ENCODE peak calls at places on chromosomes 7 and 10, in nine cellular contexts. One of them, this sample, is unnamed. For H3K4me1, the result is how much of the 10 kb centered on the place peaks cover.

GRCh38 chr7:11843113-11843765 is 11.2 kb upstream of the THSD7A start:
- DNase-seq in GM23248: peak
- DNase-seq in IMR-90: no peak
- DNase-seq in left ventricle myocardium inferior: no peak
- DNase-seq in psoas muscle: no peak
- DNase-seq in endodermal cell: no peak
- DNase-seq in stomach: no peak
- DNase-seq in trophoblast cell: no peak
- DNase-seq in CD4-positive, alpha-beta memory T cell: no peak
- DNase-seq in this sample: no peak

GRCh38 chr7:1263391-1263951 is 30.8 kb downstream of the UNCX start:
- DNase-seq in GM23248: no peak
- DNase-seq in IMR-90: no peak
- DNase-seq in left ventricle myocardium inferior: no peak
- DNase-seq in psoas muscle: peak
- DNase-seq in endodermal cell: no peak
- DNase-seq in stomach: peak
- DNase-seq in trophoblast cell: no peak
- DNase-seq in CD4-positive, alpha-beta memory T cell: no peak
- DNase-seq in this sample: no peak

GRCh38 chr10:90842710-90843109 is 15.1 kb downstream of the HTR7 start:
- DNase-seq in GM23248: peak
- DNase-seq in IMR-90: no peak
- DNase-seq in left ventricle myocardium inferior: no peak
- DNase-seq in psoas muscle: no peak
- DNase-seq in endodermal cell: no peak
- DNase-seq in stomach: no peak
- DNase-seq in trophoblast cell: no peak
- DNase-seq in CD4-positive, alpha-beta memory T cell: no peak
- DNase-seq in this sample: no peak

GRCh38 chr10:119896061-119896655 is 3.6 kb downstream of the SEC23IP start:
- DNase-seq in GM23248: peak
- DNase-seq in IMR-90: peak
- DNase-seq in left ventricle myocardium inferior: no peak
- DNase-seq in psoas muscle: no peak
- DNase-seq in endodermal cell: peak
- DNase-seq in stomach: peak
- DNase-seq in trophoblast cell: peak
- DNase-seq in CD4-positive, alpha-beta memory T cell: no peak
- DNase-seq in this sample: no peak

GRCh38 chr7:69630292-69630691 is 32.0 kb downstream of the AUTS2 start:
- DNase-seq in GM23248: peak
- DNase-seq in IMR-90: peak
- DNase-seq in left ventricle myocardium inferior: no peak
- DNase-seq in psoas muscle: no peak
- DNase-seq in endodermal cell: no peak
- DNase-seq in stomach: no peak
- DNase-seq in trophoblast cell: no peak
- DNase-seq in CD4-positive, alpha-beta memory T cell: no peak
- DNase-seq in this sample: no peak

GRCh38 chr7:78510580-78511188 is 712.1 kb downstream of the PHTF2 start:
- DNase-seq in GM23248: peak
- DNase-seq in IMR-90: peak
- DNase-seq in left ventricle myocardium inferior: no peak
- DNase-seq in psoas muscle: no peak
- DNase-seq in endodermal cell: peak
- DNase-seq in stomach: peak
- DNase-seq in trophoblast cell: peak
- DNase-seq in CD4-positive, alpha-beta memory T cell: no peak
- DNase-seq in this sample: peak

GRCh38 chr7:24877790-24878311 is 102.1 kb downstream of the OSBPL3 start:
- DNase-seq in GM23248: peak
- DNase-seq in IMR-90: peak
- DNase-seq in left ventricle myocardium inferior: no peak
- DNase-seq in psoas muscle: no peak
- DNase-seq in endodermal cell: no peak
- DNase-seq in stomach: no peak
- DNase-seq in trophoblast cell: no peak
- DNase-seq in CD4-positive, alpha-beta memory T cell: no peak
- DNase-seq in this sample: peak

GRCh38 chr7:30062587-30062986 is 34.4 kb downstream of the PLEKHA8 start:
- DNase-seq in GM23248: peak
- DNase-seq in IMR-90: peak
- DNase-seq in left ventricle myocardium inferior: no peak
- DNase-seq in psoas muscle: no peak
- DNase-seq in endodermal cell: no peak
- DNase-seq in stomach: no peak
- DNase-seq in trophoblast cell: no peak
- DNase-seq in CD4-positive, alpha-beta memory T cell: no peak
- DNase-seq in this sample: no peak

GRCh38 chr7:40008218-40008815 is 58.3 kb downstream of the CDK13 start:
- DNase-seq in GM23248: peak
- DNase-seq in IMR-90: peak
- DNase-seq in left ventricle myocardium inferior: no peak
- DNase-seq in psoas muscle: no peak
- DNase-seq in endodermal cell: no peak
- DNase-seq in stomach: no peak
- DNase-seq in trophoblast cell: no peak
- DNase-seq in CD4-positive, alpha-beta memory T cell: no peak
- DNase-seq in this sample: no peak

GRCh38 chr7:103447073-103447960 is 1.3 kb upstream of the SLC26A5 start:
- DNase-seq in GM23248: peak
- DNase-seq in IMR-90: peak
- DNase-seq in left ventricle myocardium inferior: no peak
- DNase-seq in psoas muscle: no peak
- DNase-seq in endodermal cell: peak
- DNase-seq in stomach: peak
- DNase-seq in trophoblast cell: peak
- DNase-seq in CD4-positive, alpha-beta memory T cell: peak
- DNase-seq in this sample: peak

GRCh38 chr7:120043250-120043649 is 229.7 kb upstream of the KCND2 start:
- DNase-seq in GM23248: no peak
- DNase-seq in IMR-90: no peak
- DNase-seq in left ventricle myocardium inferior: no peak
- DNase-seq in psoas muscle: no peak
- DNase-seq in endodermal cell: no peak
- DNase-seq in stomach: no peak
- DNase-seq in trophoblast cell: no peak
- DNase-seq in CD4-positive, alpha-beta memory T cell: no peak
- DNase-seq in this sample: no peak

GRCh38 chr7:25795824-25796235 is 356.2 kb upstream of the NFE2L3 start:
- DNase-seq in GM23248: peak
- DNase-seq in IMR-90: peak
- DNase-seq in left ventricle myocardium inferior: no peak
- DNase-seq in psoas muscle: no peak
- DNase-seq in endodermal cell: no peak
- DNase-seq in stomach: no peak
- DNase-seq in trophoblast cell: peak
- DNase-seq in CD4-positive, alpha-beta memory T cell: no peak
- DNase-seq in this sample: peak

GRCh38 chr7:4612939-4613841 is 68.9 kb upstream of the FOXK1 start:
- DNase-seq in GM23248: peak
- DNase-seq in IMR-90: peak
- DNase-seq in left ventricle myocardium inferior: no peak
- DNase-seq in psoas muscle: no peak
- DNase-seq in endodermal cell: peak
- DNase-seq in stomach: no peak
- DNase-seq in trophoblast cell: no peak
- DNase-seq in CD4-positive, alpha-beta memory T cell: no peak
- DNase-seq in this sample: no peak

GRCh38 chr10:79179404-79180309 is 110.9 kb downstream of the ZMIZ1 start:
- DNase-seq in GM23248: peak
- DNase-seq in IMR-90: no peak
- DNase-seq in left ventricle myocardium inferior: no peak
- DNase-seq in psoas muscle: no peak
- DNase-seq in endodermal cell: peak
- DNase-seq in stomach: no peak
- DNase-seq in trophoblast cell: no peak
- DNase-seq in CD4-positive, alpha-beta memory T cell: no peak
- DNase-seq in this sample: peak

GRCh38 chr10:31836569-31837406 is 91.8 kb downstream of the ARHGAP12 start:
- DNase-seq in GM23248: peak
- DNase-seq in IMR-90: peak
- DNase-seq in left ventricle myocardium inferior: no peak
- DNase-seq in psoas muscle: no peak
- DNase-seq in endodermal cell: peak
- DNase-seq in stomach: no peak
- DNase-seq in trophoblast cell: peak
- DNase-seq in CD4-positive, alpha-beta memory T cell: no peak
- DNase-seq in this sample: no peak

GRCh38 chr7:17448479-17449423 is 150.3 kb downstream of the AHR start:
- DNase-seq in GM23248: no peak
- DNase-seq in IMR-90: peak
- DNase-seq in left ventricle myocardium inferior: no peak
- DNase-seq in psoas muscle: no peak
- DNase-seq in endodermal cell: no peak
- DNase-seq in stomach: no peak
- DNase-seq in trophoblast cell: no peak
- DNase-seq in CD4-positive, alpha-beta memory T cell: no peak
- DNase-seq in this sample: no peak

GRCh38 chr10:80324086-80324485 is 32.5 kb downstream of the DYDC1 start:
- DNase-seq in GM23248: peak
- DNase-seq in IMR-90: peak
- DNase-seq in left ventricle myocardium inferior: no peak
- DNase-seq in psoas muscle: no peak
- DNase-seq in endodermal cell: no peak
- DNase-seq in stomach: no peak
- DNase-seq in trophoblast cell: no peak
- DNase-seq in CD4-positive, alpha-beta memory T cell: no peak
- DNase-seq in this sample: no peak

GRCh38 chr7:71414490-71414889 is 282.5 kb downstream of the GALNT17 start:
- DNase-seq in GM23248: no peak
- DNase-seq in IMR-90: no peak
- DNase-seq in left ventricle myocardium inferior: peak
- DNase-seq in psoas muscle: no peak
- DNase-seq in endodermal cell: peak
- DNase-seq in stomach: no peak
- DNase-seq in trophoblast cell: no peak
- DNase-seq in CD4-positive, alpha-beta memory T cell: no peak
- DNase-seq in this sample: peak

DNA sequence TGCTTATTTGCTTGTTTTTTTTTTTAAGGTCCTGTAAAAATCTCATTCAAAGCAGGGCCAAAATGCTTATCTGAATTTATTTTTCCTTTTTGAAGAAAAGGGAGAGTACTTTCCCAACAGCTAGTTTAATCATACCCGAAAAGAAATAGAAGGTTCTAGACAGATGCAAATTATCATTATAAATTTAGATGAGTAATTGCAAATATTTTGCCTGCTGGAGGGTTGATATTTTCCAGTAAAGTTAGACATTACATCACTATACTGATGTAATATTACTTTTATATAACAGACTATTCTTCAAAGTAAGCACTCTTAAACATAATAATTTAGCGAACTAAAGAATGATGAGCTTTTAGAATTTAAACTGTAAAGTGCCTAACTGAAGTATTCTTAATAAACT is 14.1 kb upstream of the CFAP69 start:
- DNase-seq in GM23248: no peak
- DNase-seq in IMR-90: no peak
- DNase-seq in left ventricle myocardium inferior: no peak
- DNase-seq in psoas muscle: no peak
- DNase-seq in endodermal cell: no peak
- DNase-seq in stomach: no peak
- DNase-seq in trophoblast cell: no peak
- DNase-seq in CD4-positive, alpha-beta memory T cell: no peak
- DNase-seq in this sample: no peak
- H3K4me3 ChIP-seq in GM23248: no peak
- H3K4me3 ChIP-seq in IMR-90: no peak
- H3K4me3 ChIP-seq in left ventricle myocardium inferior: no peak
- H3K4me3 ChIP-seq in psoas muscle: no peak
- H3K4me3 ChIP-seq in endodermal cell: no peak
- H3K4me3 ChIP-seq in stomach: peak
- H3K4me3 ChIP-seq in trophoblast cell: no peak
- H3K4me3 ChIP-seq in CD4-positive, alpha-beta memory T cell: no peak
- H3K4me3 ChIP-seq in this sample: no peak

GRCh38 chr10:686155-686931 is 3.1 kb downstream of the DIP2C start:
- DNase-seq in GM23248: no peak
- DNase-seq in IMR-90: no peak
- DNase-seq in left ventricle myocardium inferior: no peak
- DNase-seq in psoas muscle: no peak
- DNase-seq in endodermal cell: no peak
- DNase-seq in stomach: no peak
- DNase-seq in trophoblast cell: no peak
- DNase-seq in CD4-positive, alpha-beta memory T cell: no peak
- DNase-seq in this sample: no peak

GRCh38 chr10:682931-683447 is 6.5 kb downstream of the DIP2C start:
- DNase-seq in GM23248: no peak
- DNase-seq in IMR-90: no peak
- DNase-seq in left ventricle myocardium inferior: no peak
- DNase-seq in psoas muscle: no peak
- DNase-seq in endodermal cell: no peak
- DNase-seq in stomach: no peak
- DNase-seq in trophoblast cell: no peak
- DNase-seq in CD4-positive, alpha-beta memory T cell: no peak
- DNase-seq in this sample: no peak

GRCh38 chr10:683448-684071 is 5.9 kb downstream of the DIP2C start:
- DNase-seq in GM23248: peak
- DNase-seq in IMR-90: peak
- DNase-seq in left ventricle myocardium inferior: no peak
- DNase-seq in psoas muscle: peak
- DNase-seq in endodermal cell: no peak
- DNase-seq in stomach: no peak
- DNase-seq in trophoblast cell: no peak
- DNase-seq in CD4-positive, alpha-beta memory T cell: no peak
- DNase-seq in this sample: no peak

GRCh38 chr10:687583-688286 is 1.7 kb downstream of the DIP2C start:
- DNase-seq in GM23248: no peak
- DNase-seq in IMR-90: no peak
- DNase-seq in left ventricle myocardium inferior: no peak
- DNase-seq in psoas muscle: no peak
- DNase-seq in endodermal cell: no peak
- DNase-seq in stomach: no peak
- DNase-seq in trophoblast cell: no peak
- DNase-seq in CD4-positive, alpha-beta memory T cell: no peak
- DNase-seq in this sample: no peak

GRCh38 chr10:685613-686012 is 3.9 kb downstream of the DIP2C start:
- DNase-seq in GM23248: no peak
- DNase-seq in IMR-90: no peak
- DNase-seq in left ventricle myocardium inferior: no peak
- DNase-seq in psoas muscle: no peak
- DNase-seq in endodermal cell: no peak
- DNase-seq in stomach: no peak
- DNase-seq in trophoblast cell: no peak
- DNase-seq in CD4-positive, alpha-beta memory T cell: no peak
- DNase-seq in this sample: no peak
- H3K4me1 ChIP-seq in GM23248: under half
- H3K4me1 ChIP-seq in IMR-90: under half
- H3K4me1 ChIP-seq in left ventricle myocardium inferior: half or more
- H3K4me1 ChIP-seq in psoas muscle: under half
- H3K4me1 ChIP-seq in endodermal cell: under half
- H3K4me1 ChIP-seq in stomach: under half
- H3K4me1 ChIP-seq in trophoblast cell: under half
- H3K4me1 ChIP-seq in CD4-positive, alpha-beta memory T cell: under half
- H3K4me1 ChIP-seq in this sample: under half

GRCh38 chr10:60801538-60801937 is 23.3 kb downstream of the CDK1 start:
- DNase-seq in GM23248: no peak
- DNase-seq in IMR-90: peak
- DNase-seq in left ventricle myocardium inferior: no peak
- DNase-seq in psoas muscle: no peak
- DNase-seq in endodermal cell: no peak
- DNase-seq in stomach: no peak
- DNase-seq in trophoblast cell: no peak
- DNase-seq in CD4-positive, alpha-beta memory T cell: no peak
- DNase-seq in this sample: no peak
- H3K4me3 ChIP-seq in GM23248: no peak
- H3K4me3 ChIP-seq in IMR-90: no peak
- H3K4me3 ChIP-seq in left ventricle myocardium inferior: no peak
- H3K4me3 ChIP-seq in psoas muscle: no peak
- H3K4me3 ChIP-seq in endodermal cell: no peak
- H3K4me3 ChIP-seq in stomach: no peak
- H3K4me3 ChIP-seq in trophoblast cell: no peak
- H3K4me3 ChIP-seq in CD4-positive, alpha-beta memory T cell: no peak
- H3K4me3 ChIP-seq in this sample: no peak

GRCh38 chr7:144822223-144822622 is 13.6 kb downstream of the TPK1 start:
- DNase-seq in GM23248: no peak
- DNase-seq in IMR-90: no peak
- DNase-seq in left ventricle myocardium inferior: no peak
- DNase-seq in psoas muscle: no peak
- DNase-seq in endodermal cell: no peak
- DNase-seq in stomach: no peak
- DNase-seq in trophoblast cell: no peak
- DNase-seq in CD4-positive, alpha-beta memory T cell: no peak
- DNase-seq in this sample: no peak
- H3K4me1 ChIP-seq in GM23248: under half
- H3K4me1 ChIP-seq in IMR-90: under half
- H3K4me1 ChIP-seq in left ventricle myocardium inferior: under half
- H3K4me1 ChIP-seq in psoas muscle: under half
- H3K4me1 ChIP-seq in endodermal cell: under half
- H3K4me1 ChIP-seq in stomach: under half
- H3K4me1 ChIP-seq in trophoblast cell: under half
- H3K4me1 ChIP-seq in CD4-positive, alpha-beta memory T cell: half or more
- H3K4me1 ChIP-seq in this sample: under half